ENCODE peak calls at places on chromosomes 16 and 17, in seven cellular contexts. S, F, H, L, O, J and G are unnamed samples.

GRCh38 chr16:85479972-85480726 is 133.0 kb upstream of the GSE1 start:
- DNase-seq in F (no peak), H (no peak), L (no peak), S (peak), J (peak), O (no peak), G (no peak)

GRCh38 chr16:50469744-50470301 is 78.4 kb upstream of the NKD1 start:
- DNase-seq in S (no peak), F (no peak), J (no peak), L (peak), H (no peak), O (no peak), G (no peak)

GRCh38 chr17:17514993-17515920 is 19.1 kb upstream of the RASD1 start:
- DNase-seq in S (no peak), L (no peak), J (no peak), O (no peak), H (no peak), F (no peak), G (no peak)

GRCh38 chr16:56609463-56609921 is 1.1 kb downstream of the MT2A start:
- DNase-seq in F (peak), J (peak), S (peak), H (no peak), L (peak), O (peak), G (peak)

GRCh38 chr16:81739503-81739902 is 39.6 kb upstream of the PLCG2 start:
- DNase-seq in H (no peak), O (no peak), J (no peak), F (no peak), S (no peak), L (no peak), G (no peak)

GRCh38 chr16:11094075-11094593 is 149.8 kb downstream of the CLEC16A start:
- DNase-seq in O (no peak), S (no peak), H (no peak), F (no peak), L (no peak), J (peak), G (no peak)

GRCh38 chr17:74442670-74443515 is 11.0 kb downstream of the GPRC5C start:
- DNase-seq in O (peak), L (peak), F (peak), J (peak), S (peak), H (peak), G (peak)

GRCh38 chr17:17724991-17725852 is 44.0 kb downstream of the RAI1 start:
- DNase-seq in O (no peak), F (no peak), H (no peak), S (no peak), J (no peak), L (no peak), G (peak)

GRCh38 chr16:85610059-85610445 is 3.1 kb upstream of the GSE1 start:
- DNase-seq in O (no peak), H (peak), F (peak), L (no peak), J (no peak), S (no peak), G (no peak)

GRCh38 chr17:66724581-66725341 is 110.2 kb upstream of the CACNG5 start:
- DNase-seq in L (peak), O (no peak), H (no peak), J (no peak), S (peak), F (no peak), G (no peak)

GRCh38 chr17:71503710-71504471 is 616.9 kb upstream of the SOX9 start:
- DNase-seq in H (no peak), F (no peak), J (no peak), O (no peak), S (no peak), L (no peak), G (no peak)

GRCh38 chr16:88453621-88454314 is 688 bp downstream of the ZFPM1 start:
- DNase-seq in L (no peak), S (no peak), O (no peak), H (no peak), J (peak), F (no peak), G (peak)

GRCh38 chr17:57211543-57211942 is 44.8 kb upstream of the MSI2 start:
- DNase-seq in L (no peak), F (no peak), S (no peak), J (no peak), H (no peak), O (no peak), G (no peak)

GRCh38 chr17:72587773-72588511 is 467.1 kb downstream of the SOX9 start:
- DNase-seq in H (no peak), J (peak), S (no peak), F (no peak), L (no peak), O (no peak), G (no peak)

GRCh38 chr16:12757546-12757945 is 46.1 kb downstream of the CPPED1 start:
- DNase-seq in J (no peak), H (no peak), L (no peak), F (no peak), S (no peak), O (no peak), G (no peak)

GRCh38 chr17:61237275-61237674 is 162.4 kb upstream of the TBX2 start:
- DNase-seq in F (no peak), S (peak), L (no peak), O (no peak), H (no peak), J (no peak), G (no peak)

GRCh38 chr17:17749921-17750320 is 68.7 kb downstream of the RAI1 start:
- DNase-seq in J (no peak), S (peak), O (no peak), H (no peak), L (no peak), F (no peak), G (peak)

GRCh38 chr16:30464078-30464477 is 8.5 kb upstream of the ITGAL start:
- DNase-seq in F (no peak), S (no peak), H (no peak), O (no peak), J (no peak), L (no peak), G (no peak)

GRCh38 chr16:73036074-73036826 is 11.7 kb downstream of the ZFHX3 start:
- DNase-seq in H (no peak), F (no peak), L (no peak), J (no peak), S (no peak), O (no peak), G (no peak)

GRCh38 chr17:15351925-15352324 is 10.5 kb upstream of the TEKT3 start:
- DNase-seq in J (peak), S (peak), H (peak), O (no peak), F (peak), L (no peak), G (peak)

GRCh38 chr17:4256952-4257351 is 6.8 kb downstream of the ANKFY1 start:
- DNase-seq in H (no peak), O (no peak), S (no peak), F (no peak), J (no peak), L (no peak), G (no peak)

GRCh38 chr17:29590979-29591736 is 1.7 kb upstream of the GIT1 start:
- DNase-seq in F (peak), L (no peak), O (no peak), H (peak), J (no peak), S (peak), G (no peak)

GRCh38 chr17:38572665-38573365 is 32.9 kb downstream of the SRCIN1 start:
- DNase-seq in L (no peak), F (no peak), S (peak), H (no peak), J (no peak), O (no peak), G (no peak)

GRCh38 chr16:71846443-71846842 is 667 bp downstream of the ATXN1L start:
- DNase-seq in J (no peak), S (peak), O (no peak), F (no peak), L (no peak), H (no peak), G (peak)

GRCh38 chr16:4698321-4699029 is 5.1 kb downstream of the NUDT16L1 start:
- DNase-seq in S (no peak), O (no peak), J (no peak), L (no peak), H (no peak), F (no peak), G (no peak)

GRCh38 chr17:40093580-40094201 is 6.7 kb downstream of the NR1D1 start:
- DNase-seq in H (peak), S (no peak), L (peak), J (no peak), O (no peak), F (peak), G (no peak)

GRCh38 chr17:40094874-40095273 is 5.5 kb downstream of the NR1D1 start:
- DNase-seq in J (no peak), L (no peak), S (no peak), H (peak), F (no peak), O (no peak), G (peak)

GRCh38 chr17:40092581-40092980 is 7.8 kb downstream of the NR1D1 start:
- DNase-seq in O (no peak), J (no peak), H (peak), S (no peak), L (no peak), F (peak), G (no peak)

GRCh38 chr17:40091691-40092397 is 8.5 kb downstream of the NR1D1 start:
- DNase-seq in L (peak), S (no peak), H (peak), O (no peak), J (no peak), F (peak), G (peak)

GRCh38 chr17:40093005-40093579 is 7.3 kb downstream of the NR1D1 start:
- DNase-seq in O (no peak), J (no peak), L (peak), H (peak), S (no peak), F (peak), G (peak)
- H3K4me3 ChIP-seq in O (no peak), J (no peak), L (no peak), H (no peak), S (no peak), F (no peak), G (no peak)

GRCh38 chr17:1939979-1940809 is 84.9 kb downstream of the RTN4RL1 start:
- DNase-seq in J (no peak), S (no peak), H (no peak), F (no peak), O (no peak), L (no peak), G (no peak)
- TF ChIP-seq POLR2A in J (no peak), S (no peak), H (no peak), F (no peak), O (no peak), L (no peak), G (no peak)

GRCh38 chr16:16007743-16008111 is 58.3 kb downstream of the ABCC1 start:
- DNase-seq in J (no peak), S (no peak), F (no peak), L (no peak), H (no peak), O (no peak), G (no peak)
- H3K4me3 ChIP-seq in J (no peak), S (no peak), F (no peak), L (no peak), H (no peak), O (no peak), G (no peak)

GRCh38 chr17:76511562-76512365 is 10.5 kb upstream of the RHBDF2 start:
- DNase-seq in S (no peak), J (no peak), F (no peak), L (no peak), H (no peak), O (no peak), G (no peak)

GRCh38 chr17:76502326-76503211 is 1.3 kb upstream of the RHBDF2 start:
- DNase-seq in S (no peak), L (no peak), J (no peak), O (no peak), F (no peak), H (no peak), G (no peak)

GRCh38 chr17:76504117-76504516 is 2.9 kb upstream of the RHBDF2 start:
- DNase-seq in S (no peak), F (no peak), L (no peak), J (no peak), H (no peak), O (no peak), G (no peak)

GRCh38 chr17:76501827-76502307 is 644 bp upstream of the RHBDF2 start:
- DNase-seq in F (no peak), L (no peak), S (no peak), H (no peak), J (no peak), O (no peak), G (no peak)

DNA sequence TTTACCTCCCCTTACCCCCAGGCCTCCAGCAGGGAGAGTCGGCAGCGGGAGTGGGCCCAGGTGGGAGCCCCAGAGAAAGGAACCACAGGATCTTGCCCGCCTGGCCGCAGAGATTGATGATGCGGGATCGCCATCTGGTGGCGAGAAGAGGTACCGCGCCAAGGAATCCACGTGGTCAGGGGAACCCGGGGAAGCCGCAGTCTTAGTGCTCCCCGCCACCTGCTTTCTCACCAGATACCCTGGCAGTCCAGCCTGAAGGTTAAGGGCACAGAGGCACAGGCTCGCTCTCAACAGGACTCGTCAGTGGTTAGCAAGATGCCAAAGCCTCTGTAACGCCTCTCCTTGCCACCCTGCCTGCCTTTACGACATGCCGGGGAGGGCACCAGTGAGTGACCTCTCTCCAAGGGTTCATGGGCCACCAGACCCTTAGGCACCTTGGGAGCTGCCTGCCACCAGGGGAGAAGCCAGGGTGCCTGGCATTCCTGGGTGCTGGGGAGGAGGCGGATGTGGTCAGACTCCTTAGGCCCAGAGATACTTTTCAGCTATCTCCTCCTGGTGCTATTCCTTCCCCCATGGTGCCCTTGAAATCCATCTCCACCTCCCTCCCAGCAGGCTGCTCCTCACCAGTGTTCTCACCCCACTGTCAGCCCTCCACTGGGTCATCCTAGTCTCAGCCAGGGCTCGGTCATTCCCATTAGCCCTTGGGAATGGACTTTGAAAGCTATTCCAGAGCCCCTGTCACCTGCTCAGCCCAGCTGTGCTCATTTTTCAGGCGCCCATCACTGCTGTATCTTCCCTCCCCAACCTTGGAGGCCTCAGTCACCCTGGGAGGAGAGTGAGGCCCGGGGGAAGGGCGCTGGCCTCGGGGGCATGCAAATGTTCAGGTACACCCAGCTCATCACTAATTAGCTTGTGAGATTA is 5.4 kb upstream of the RHBDF2 start:
- DNase-seq in L (peak), S (peak), F (peak), J (peak), O (peak), H (peak), G (peak)
- TF ChIP-seq POLR2A in L (no peak), S (no peak), F (no peak), J (no peak), O (no peak), H (no peak), G (no peak)

DNA sequence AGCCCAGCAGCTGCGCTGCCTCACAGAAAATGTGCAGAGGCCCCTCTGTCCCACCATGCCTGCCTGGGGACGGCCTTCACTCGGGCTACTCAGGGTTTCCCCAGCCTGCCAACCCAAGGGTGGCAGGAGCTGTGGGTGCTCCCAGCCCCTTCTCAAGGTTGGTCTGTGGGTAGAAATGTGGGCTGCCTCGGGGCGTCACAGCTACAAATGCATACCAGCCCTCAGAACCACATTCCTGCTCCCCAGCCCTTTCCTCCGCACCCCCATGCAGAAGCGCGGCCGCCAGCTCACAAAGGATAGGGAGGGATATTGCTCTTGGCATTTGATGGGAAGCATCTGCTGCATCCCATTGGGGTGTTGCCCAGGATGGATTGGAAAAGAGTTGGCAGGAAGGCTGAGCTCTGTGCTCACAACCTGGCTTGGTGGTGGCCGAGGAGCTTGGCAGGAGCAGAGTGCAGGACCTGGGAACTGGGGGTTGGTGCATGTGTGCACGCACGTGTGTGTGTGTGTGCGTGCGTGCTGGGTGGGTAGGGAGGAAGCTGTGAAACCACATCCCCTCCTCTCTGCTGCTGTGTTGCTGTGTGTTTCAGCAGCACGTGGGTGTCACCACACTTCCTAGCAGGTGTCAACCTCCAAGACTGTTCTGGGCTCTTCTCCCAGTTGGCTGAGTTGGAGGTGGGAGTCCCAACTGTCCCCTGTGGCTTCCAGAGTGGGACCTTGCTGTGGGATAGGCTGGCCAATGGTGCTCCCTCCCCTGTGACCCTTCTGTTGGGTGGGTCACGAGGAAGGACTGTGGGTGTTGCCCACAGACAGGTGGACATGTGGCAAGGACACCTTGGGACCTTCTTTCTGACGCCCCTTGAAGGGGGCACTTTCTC is 304.5 kb downstream of the SEC14L1 start:
- DNase-seq in O (peak), S (no peak), J (no peak), F (no peak), H (peak), L (no peak), G (peak)
- H3K4me3 ChIP-seq in O (no peak), S (no peak), J (peak), F (no peak), H (no peak), L (no peak), G (no peak)

DNA sequence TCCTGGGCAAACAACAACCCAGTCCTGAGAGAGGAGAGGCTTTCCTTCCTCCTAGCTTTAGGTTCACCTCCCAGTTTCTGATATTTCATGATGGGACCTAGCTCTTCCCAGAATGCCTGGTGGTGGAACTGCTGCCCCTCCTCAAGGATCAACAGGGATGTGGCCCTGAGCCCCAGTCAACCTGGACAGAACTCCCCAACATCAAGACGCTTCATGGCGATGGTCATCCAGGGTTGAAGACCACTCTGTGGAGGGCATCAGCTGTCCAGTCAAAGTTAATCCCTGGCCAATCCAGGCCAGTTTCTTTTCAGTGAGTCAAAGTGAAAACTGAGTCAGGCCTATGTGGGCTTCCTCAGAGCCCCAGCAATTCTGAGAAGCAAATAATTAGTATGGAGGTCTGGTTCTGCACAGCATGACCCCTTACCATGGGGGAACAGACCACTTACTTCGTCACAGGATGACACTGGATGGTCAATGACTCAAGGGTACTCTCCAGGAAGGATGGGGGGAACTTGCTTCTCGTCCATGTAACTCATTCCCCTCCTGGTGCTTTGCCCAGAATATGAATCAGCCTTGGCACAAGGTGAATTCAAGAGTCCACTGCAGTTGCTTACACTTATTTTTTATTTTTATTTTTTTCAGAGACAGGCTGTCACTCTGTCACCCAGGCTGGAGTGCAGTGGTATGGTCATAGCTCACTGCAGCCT is 14.7 kb upstream of the XYLT2 start:
- DNase-seq in J (no peak), S (no peak), H (no peak), O (no peak), F (no peak), L (no peak), G (peak)
- TF ChIP-seq POLR2A in J (no peak), S (no peak), H (no peak), O (no peak), F (no peak), L (no peak), G (no peak)

GRCh38 chr17:80724723-80725388 is 180.2 kb downstream of the RPTOR start:
- DNase-seq in L (no peak), F (no peak), O (no peak), S (no peak), H (no peak), J (no peak), G (no peak)
- H3K4me3 ChIP-seq in L (no peak), F (no peak), O (no peak), S (no peak), H (no peak), J (no peak), G (no peak)